ENCODE peak calls at places on chromosome 17, in five cellular contexts. K is lower lobe of right lung, G is AG10803, E is fibroblast of mammary gland, V is choroid plexus epithelial cell. H is an unnamed sample.
A peak's percentile ranks its signal among the peaks of the same experiment; 100 is the strongest.

GRCh38 chr17:76318586-76318985 is 10.5 kb upstream of the QRICH2 start:
- DNase-seq in K (no peak), G (no peak), E (no peak), V (peak; percentile 47), H (no peak)

GRCh38 chr17:70378005-70378404 is 208.7 kb downstream of the KCNJ2 start:
- DNase-seq in K (no peak), G (no peak), E (no peak), V (no peak), H (no peak)

GRCh38 chr17:45115871-45116270 is 16.4 kb downstream of the PLCD3 start:
- DNase-seq in K (no peak), G (no peak), E (no peak), V (no peak), H (no peak)

GRCh38 chr17:21058098-21058893 is 15.5 kb upstream of the USP22 start:
- DNase-seq in K (no peak), G (peak; percentile 34), E (peak; percentile 70), V (peak; percentile 83), H (no peak)

GRCh38 chr17:50845260-50846147 is 10.1 kb downstream of the WFIKKN2 start:
- DNase-seq in K (no peak), G (peak; percentile 61), E (peak; percentile 46), V (peak; percentile 52), H (no peak)

GRCh38 chr17:68516732-68517131 is 4.5 kb downstream of the PRKAR1A start:
- DNase-seq in K (no peak), G (no peak), E (no peak), V (peak; percentile 32), H (no peak)

GRCh38 chr17:560379-560935 is 154.2 kb downstream of the VPS53 start:
- DNase-seq in K (no peak), G (no peak), E (peak; percentile 77), V (no peak), H (no peak)

GRCh38 chr17:76333673-76334505 is 19.8 kb downstream of the PRPSAP1 start:
- DNase-seq in K (no peak), G (no peak), E (no peak), V (no peak), H (no peak)

GRCh38 chr17:7748098-7748775 is 30.7 kb downstream of the DNAH2 start:
- DNase-seq in K (no peak), G (peak; percentile 48), E (peak; percentile 7), V (peak; percentile 55), H (peak; percentile 56)

GRCh38 chr17:50928662-50929061 is 62.5 kb upstream of the TOB1 start:
- DNase-seq in K (no peak), G (no peak), E (no peak), V (no peak), H (no peak)

GRCh38 chr17:41547921-41548843 is 20.1 kb upstream of the KRT19 start:
- DNase-seq in K (peak; percentile 67), G (peak; percentile 98), E (peak; percentile 98), V (peak; percentile 90), H (peak; percentile 91)

GRCh38 chr17:59488805-59489204 is 76.6 kb upstream of the DHX40 start:
- DNase-seq in K (no peak), G (no peak), E (no peak), V (no peak), H (no peak)

GRCh38 chr17:51322390-51323029 is 62.2 kb downstream of the UTP18 start:
- DNase-seq in K (no peak), G (peak; percentile 14), E (peak; percentile 22), V (peak; percentile 57), H (no peak)

GRCh38 chr17:12973496-12974318 is 44.1 kb downstream of the ELAC2 start:
- DNase-seq in K (no peak), G (no peak), E (no peak), V (no peak), H (no peak)
- H3K4me3 ChIP-seq in K (peak overlapping the region; percentile 36), G (peak overlapping the region; percentile 36), E (peak overlapping the region; percentile 29), V (peak overlapping the region; percentile 41), H (no peak overlapping the region)

GRCh38 chr17:81295031-81295677 is at the start of gene SLC38A10:
- DNase-seq in K (peak; percentile 96), G (peak; percentile 76), E (peak; percentile 77), V (peak; percentile 72), H (peak; percentile 29)
- TF ChIP-seq CTCF in K (no peak), G (no peak), E (no peak), V (peak; percentile 21), H (peak; percentile 19)

DNA sequence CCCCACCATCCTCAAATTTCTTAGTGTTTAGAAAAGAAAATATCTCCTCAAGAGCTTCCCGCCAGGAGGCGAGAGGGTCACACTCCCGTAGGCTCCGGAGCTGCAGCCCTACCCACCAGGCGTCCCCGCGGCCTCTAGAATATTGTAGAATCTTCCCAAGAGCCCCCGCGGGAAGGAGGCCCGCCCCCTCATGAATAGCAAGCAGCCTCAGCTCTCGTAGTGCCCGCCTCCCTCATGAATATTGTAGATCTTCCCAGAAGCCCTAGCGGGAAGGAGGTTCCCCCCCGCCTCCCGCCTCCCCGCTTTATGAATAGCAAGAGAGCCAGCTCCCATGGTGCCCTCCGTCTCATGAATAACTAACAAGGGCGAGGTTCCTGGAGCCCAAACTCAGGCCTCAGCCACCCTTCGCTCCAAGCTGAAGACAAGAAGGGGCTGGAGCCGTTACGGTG is at the start of gene FBXO47:
- DNase-seq in K (peak; percentile 97), G (peak; percentile 90), E (peak; percentile 89), V (peak; percentile 95), H (no peak)
- H3K4me3 ChIP-seq in K (peak within 1 kb of the TSS; percentile 48), G (peak within 1 kb of the TSS; percentile 43), E (peak within 1 kb of the TSS; percentile 44), V (peak within 1 kb of the TSS; percentile 51), H (no peak within 1 kb of the TSS)

GRCh38 chr17:40345161-40346034 is 19.1 kb downstream of the GJD3 start:
- DNase-seq in K (peak; percentile 82), G (peak; percentile 66), E (peak; percentile 38), V (peak; percentile 62), H (no peak)
- TF ChIP-seq CTCF in K (no peak), G (no peak), E (no peak), V (no peak), H (no peak)

GRCh38 chr17:82095777-82096708 is 2.0 kb downstream of the FASN start:
- DNase-seq in K (no peak), G (no peak), E (no peak), V (peak; percentile 38), H (no peak)
- H3K4me3 ChIP-seq in K (peak overlapping the region; percentile 80), G (peak overlapping the region; percentile 72), E (peak overlapping the region; percentile 77), V (peak overlapping the region; percentile 73), H (peak overlapping the region; percentile 96)